ENCODE peak calls at places on chromosome 7, in five cellular contexts. L, F, A, V and W are unnamed samples.

GRCh38 chr7:157018328-157018996 is 8.0 kb upstream of the MNX1 start:
- DNase-seq in L (no peak), F (no peak), A (no peak), V (no peak), W (no peak)

GRCh38 chr7:83814480-83814879 is 165.5 kb upstream of the SEMA3E start:
- DNase-seq in L (no peak), F (no peak), A (no peak), V (no peak), W (no peak)

GRCh38 chr7:525740-526139 is 6.1 kb upstream of the PDGFA start:
- DNase-seq in L (no peak), F (no peak), A (no peak), V (no peak), W (no peak)

GRCh38 chr7:102220229-102220850 is 66.3 kb upstream of the SH2B2 start:
- DNase-seq in L (no peak), F (no peak), A (no peak), V (no peak), W (no peak)

GRCh38 chr7:82443044-82443800 is at the start of gene CACNA2D1:
- DNase-seq in L (peak), F (no peak), A (peak), V (no peak), W (peak)

GRCh38 chr7:43787771-43788170 is 29.3 kb downstream of the BLVRA start:
- DNase-seq in L (peak), F (no peak), A (no peak), V (no peak), W (no peak)

GRCh38 chr7:27784399-27785053 is 44.6 kb downstream of the TAX1BP1 start:
- DNase-seq in L (no peak), F (no peak), A (peak), V (no peak), W (peak)

GRCh38 chr7:87370660-87371180 is 25.3 kb downstream of the CROT start:
- DNase-seq in L (no peak), F (no peak), A (no peak), V (peak), W (no peak)

GRCh38 chr7:133484135-133484534 is 231.3 kb downstream of the EXOC4 start:
- DNase-seq in L (no peak), F (no peak), A (no peak), V (no peak), W (no peak)

GRCh38 chr7:148622887-148623585 is 32.5 kb downstream of the C7orf33 start:
- DNase-seq in L (no peak), F (no peak), A (no peak), V (no peak), W (no peak)

GRCh38 chr7:150388709-150389531 is 9.8 kb downstream of the ZNF775 start:
- DNase-seq in L (peak), F (no peak), A (peak), V (no peak), W (no peak)

GRCh38 chr7:74027683-74028320 is at the start of gene ELN:
- DNase-seq in L (peak), F (peak), A (peak), V (no peak), W (no peak)

GRCh38 chr7:836429-836828 is 4.2 kb downstream of the SUN1 start:
- DNase-seq in L (peak), F (no peak), A (peak), V (no peak), W (no peak)

GRCh38 chr7:24290004-24290641 is 6.1 kb downstream of the NPY start:
- DNase-seq in L (no peak), F (no peak), A (peak), V (peak), W (peak)

GRCh38 chr7:70787275-70787674 is 344.7 kb upstream of the GALNT17 start:
- DNase-seq in L (no peak), F (no peak), A (no peak), V (no peak), W (no peak)

GRCh38 chr7:127571741-127572505 is 13.5 kb downstream of the GCC1 start:
- DNase-seq in L (no peak), F (no peak), A (no peak), V (no peak), W (no peak)

GRCh38 chr7:156104501-156105336 is 292.5 kb upstream of the SHH start:
- DNase-seq in L (no peak), F (no peak), A (no peak), V (no peak), W (no peak)

GRCh38 chr7:18666107-18666728 is 170.7 kb downstream of the HDAC9 start:
- DNase-seq in L (peak), F (peak), A (peak), V (peak), W (peak)

GRCh38 chr7:116236020-116236630 is 25.8 kb downstream of the TES start:
- DNase-seq in L (no peak), F (no peak), A (peak), V (no peak), W (peak)

GRCh38 chr7:47039899-47040298 is 542.0 kb downstream of the TNS3 start:
- DNase-seq in L (no peak), F (no peak), A (no peak), V (peak), W (no peak)

GRCh38 chr7:347644-348479 is 57.9 kb downstream of the FOXL3 start:
- DNase-seq in L (no peak), F (no peak), A (no peak), V (no peak), W (no peak)

GRCh38 chr7:87785368-87785995 is 90.7 kb downstream of the SLC25A40 start:
- DNase-seq in L (no peak), F (no peak), A (no peak), V (no peak), W (no peak)

GRCh38 chr7:33923440-33924229 is 18.3 kb downstream of the BMPER start:
- DNase-seq in L (no peak), F (no peak), A (no peak), V (no peak), W (no peak)

GRCh38 chr7:39433550-39433949 is 132.7 kb upstream of the YAE1 start:
- DNase-seq in L (no peak), F (no peak), A (no peak), V (no peak), W (no peak)

GRCh38 chr7:142592664-142593063 is 156.6 kb upstream of the PRSS1 start:
- DNase-seq in L (no peak), F (no peak), A (no peak), V (no peak), W (no peak)

GRCh38 chr7:16235743-16236142 is 185.6 kb downstream of the CRPPA start:
- DNase-seq in L (no peak), F (no peak), A (no peak), V (no peak), W (no peak)

GRCh38 chr7:88545663-88546062 is 213.8 kb upstream of the ZNF804B start:
- DNase-seq in L (no peak), F (no peak), A (no peak), V (no peak), W (no peak)

GRCh38 chr7:12827219-12827821 is 139.9 kb downstream of the ARL4A start:
- DNase-seq in L (no peak), F (no peak), A (no peak), V (no peak), W (no peak)

GRCh38 chr7:41045556-41046123 is 657.2 kb downstream of the INHBA start:
- DNase-seq in L (no peak), F (no peak), A (peak), V (no peak), W (peak)

GRCh38 chr7:154864531-154864908 is 138.4 kb downstream of the PAXIP1 start:
- DNase-seq in L (no peak), F (no peak), A (no peak), V (no peak), W (no peak)

GRCh38 chr7:72099784-72100183 is 312.4 kb downstream of the CALN1 start:
- DNase-seq in L (no peak), F (no peak), A (no peak), V (peak), W (no peak)
- H3K4me3 ChIP-seq in L (no peak), F (no peak), A (no peak), V (no peak), W (no peak)

DNA sequence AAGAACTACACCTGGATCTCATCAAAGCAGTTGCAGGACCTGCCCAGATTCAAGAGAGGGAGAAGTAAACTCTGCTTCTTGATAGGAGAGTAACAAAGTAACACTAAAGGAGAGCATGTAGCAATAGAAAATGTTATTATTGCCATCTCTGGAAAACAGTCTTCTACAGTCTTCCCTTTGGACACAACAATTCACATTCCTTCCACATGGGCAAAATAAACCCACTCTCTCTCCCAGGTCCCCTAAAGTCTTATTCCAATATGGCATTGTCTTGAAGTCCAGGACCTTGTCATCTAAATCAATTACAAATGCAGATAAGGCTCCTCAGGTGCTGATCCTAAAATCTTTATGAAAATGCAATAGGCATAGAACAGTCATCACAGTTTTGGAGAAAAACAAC is 10.3 kb upstream of the WNT2 start:
- DNase-seq in L (no peak), F (no peak), A (no peak), V (no peak), W (no peak)
- TF ChIP-seq CTCF in L (no peak), F (no peak), A (no peak), V (no peak), W (no peak)

GRCh38 chr7:23001610-23002009 is 12.3 kb downstream of the HYCC1 start:
- DNase-seq in L (no peak), F (no peak), A (no peak), V (no peak), W (peak)
- H3K4me3 ChIP-seq in L (no peak), F (no peak), A (no peak), V (no peak), W (peak)

GRCh38 chr7:137751361-137752009 is 95.3 kb downstream of the DGKI start:
- DNase-seq in L (no peak), F (no peak), A (no peak), V (no peak), W (no peak)

GRCh38 chr7:137742051-137742450 is 104.7 kb downstream of the DGKI start:
- DNase-seq in L (no peak), F (no peak), A (no peak), V (no peak), W (no peak)

GRCh38 chr7:137753067-137753466 is 93.7 kb downstream of the DGKI start:
- DNase-seq in L (no peak), F (no peak), A (no peak), V (no peak), W (no peak)

GRCh38 chr7:137743021-137743420 is 103.8 kb downstream of the DGKI start:
- DNase-seq in L (no peak), F (no peak), A (no peak), V (no peak), W (no peak)

GRCh38 chr7:137747359-137748031 is 99.3 kb downstream of the DGKI start:
- DNase-seq in L (no peak), F (no peak), A (no peak), V (no peak), W (no peak)
- TF ChIP-seq CTCF in L (no peak), F (no peak), A (no peak), V (no peak), W (no peak)

DNA sequence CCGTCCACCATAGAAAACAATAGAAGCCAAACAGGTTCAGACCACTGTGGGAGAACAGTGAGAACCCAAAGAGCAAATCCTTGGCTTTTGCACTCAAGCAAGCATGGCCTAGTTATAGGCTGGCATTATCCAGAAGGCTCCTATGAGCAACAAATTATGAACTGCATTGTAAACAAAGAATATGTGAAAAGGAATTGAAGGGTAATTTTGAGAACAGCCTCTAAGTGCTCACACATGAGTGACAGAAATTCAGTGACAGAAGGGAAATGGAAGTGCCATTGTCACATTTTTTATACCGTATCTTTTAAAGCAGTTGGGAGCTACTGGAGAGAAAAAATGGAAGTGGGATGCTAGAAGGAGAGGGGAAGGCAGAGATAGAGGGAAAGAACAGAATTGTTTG is 114.2 kb downstream of the MACC1 start:
- DNase-seq in L (no peak), F (no peak), A (no peak), V (no peak), W (no peak)
- H3K4me3 ChIP-seq in L (no peak), F (no peak), A (no peak), V (no peak), W (no peak)